ENCODE peak calls at places on chromosomes 2 and 18, in nine cellular contexts. One of them, this sample, is unnamed.

GRCh38 chr2:64344999-64345576 is 108.9 kb upstream of the LGALSL start:
- DNase-seq in NB4: no peak
- DNase-seq in esophagus squamous epithelium: no peak
- DNase-seq in ovary: no peak
- DNase-seq in K562: no peak
- DNase-seq in stomach: no peak
- DNase-seq in vagina: peak
- DNase-seq in HepG2: no peak
- DNase-seq in heart left ventricle: no peak
- DNase-seq in this sample: no peak

GRCh38 chr2:227106845-227107759 is 56.9 kb downstream of the COL4A4 start:
- DNase-seq in NB4: peak
- DNase-seq in esophagus squamous epithelium: no peak
- DNase-seq in ovary: no peak
- DNase-seq in K562: no peak
- DNase-seq in stomach: peak
- DNase-seq in vagina: no peak
- DNase-seq in HepG2: peak
- DNase-seq in heart left ventricle: no peak
- DNase-seq in this sample: peak

GRCh38 chr2:205947621-205948495 is 138.1 kb downstream of the INO80D start:
- DNase-seq in NB4: peak
- DNase-seq in esophagus squamous epithelium: no peak
- DNase-seq in ovary: peak
- DNase-seq in K562: peak
- DNase-seq in stomach: peak
- DNase-seq in vagina: no peak
- DNase-seq in HepG2: peak
- DNase-seq in heart left ventricle: peak
- DNase-seq in this sample: peak

GRCh38 chr2:174673876-174674275 is 76.3 kb upstream of the WIPF1 start:
- DNase-seq in NB4: no peak
- DNase-seq in esophagus squamous epithelium: no peak
- DNase-seq in ovary: no peak
- DNase-seq in K562: no peak
- DNase-seq in stomach: no peak
- DNase-seq in vagina: no peak
- DNase-seq in HepG2: no peak
- DNase-seq in heart left ventricle: no peak
- DNase-seq in this sample: no peak

GRCh38 chr2:27263287-27264252 is 723 bp upstream of the SLC30A3 start:
- DNase-seq in NB4: no peak
- DNase-seq in esophagus squamous epithelium: no peak
- DNase-seq in ovary: no peak
- DNase-seq in K562: no peak
- DNase-seq in stomach: no peak
- DNase-seq in vagina: no peak
- DNase-seq in HepG2: no peak
- DNase-seq in heart left ventricle: no peak
- DNase-seq in this sample: no peak

GRCh38 chr2:173187911-173188788 is 112.5 kb downstream of the MAP3K20 start:
- DNase-seq in NB4: no peak
- DNase-seq in esophagus squamous epithelium: no peak
- DNase-seq in ovary: no peak
- DNase-seq in K562: no peak
- DNase-seq in stomach: no peak
- DNase-seq in vagina: no peak
- DNase-seq in HepG2: no peak
- DNase-seq in heart left ventricle: peak
- DNase-seq in this sample: no peak

GRCh38 chr2:118980573-118980972 is 38.6 kb downstream of the MARCO start:
- DNase-seq in NB4: no peak
- DNase-seq in esophagus squamous epithelium: no peak
- DNase-seq in ovary: no peak
- DNase-seq in K562: no peak
- DNase-seq in stomach: no peak
- DNase-seq in vagina: peak
- DNase-seq in HepG2: no peak
- DNase-seq in heart left ventricle: no peak
- DNase-seq in this sample: no peak

GRCh38 chr2:121052023-121052422 is 233.0 kb downstream of the TFCP2L1 start:
- DNase-seq in NB4: peak
- DNase-seq in esophagus squamous epithelium: no peak
- DNase-seq in ovary: no peak
- DNase-seq in K562: no peak
- DNase-seq in stomach: peak
- DNase-seq in vagina: no peak
- DNase-seq in HepG2: peak
- DNase-seq in heart left ventricle: no peak
- DNase-seq in this sample: no peak

GRCh38 chr2:127913808-127914457 is 28.2 kb upstream of the AMMECR1L start:
- DNase-seq in NB4: no peak
- DNase-seq in esophagus squamous epithelium: no peak
- DNase-seq in ovary: no peak
- DNase-seq in K562: no peak
- DNase-seq in stomach: no peak
- DNase-seq in vagina: no peak
- DNase-seq in HepG2: no peak
- DNase-seq in heart left ventricle: no peak
- DNase-seq in this sample: no peak

GRCh38 chr2:66866331-66867037 is 431.6 kb downstream of the MEIS1 start:
- DNase-seq in NB4: no peak
- DNase-seq in esophagus squamous epithelium: no peak
- DNase-seq in ovary: no peak
- DNase-seq in K562: no peak
- DNase-seq in stomach: no peak
- DNase-seq in vagina: no peak
- DNase-seq in HepG2: no peak
- DNase-seq in heart left ventricle: no peak
- DNase-seq in this sample: no peak

GRCh38 chr2:74833418-74834233 is at the start of gene HK2:
- DNase-seq in NB4: peak
- DNase-seq in esophagus squamous epithelium: no peak
- DNase-seq in ovary: peak
- DNase-seq in K562: peak
- DNase-seq in stomach: peak
- DNase-seq in vagina: no peak
- DNase-seq in HepG2: peak
- DNase-seq in heart left ventricle: peak
- DNase-seq in this sample: peak
- TF ChIP-seq POLR2A in NB4: peak
- TF ChIP-seq POLR2A in esophagus squamous epithelium: no peak
- TF ChIP-seq POLR2A in ovary: peak
- TF ChIP-seq POLR2A in K562: peak
- TF ChIP-seq POLR2A in stomach: peak
- TF ChIP-seq POLR2A in vagina: no peak
- TF ChIP-seq POLR2A in HepG2: peak
- TF ChIP-seq POLR2A in heart left ventricle: peak
- TF ChIP-seq POLR2A in this sample: no peak

GRCh38 chr18:24112464-24112863 is 26.4 kb upstream of the CABYR start:
- DNase-seq in NB4: no peak
- DNase-seq in esophagus squamous epithelium: no peak
- DNase-seq in ovary: no peak
- DNase-seq in K562: no peak
- DNase-seq in stomach: no peak
- DNase-seq in vagina: no peak
- DNase-seq in HepG2: no peak
- DNase-seq in heart left ventricle: no peak
- DNase-seq in this sample: no peak

GRCh38 chr18:24111936-24112335 is 26.9 kb upstream of the CABYR start:
- DNase-seq in NB4: no peak
- DNase-seq in esophagus squamous epithelium: no peak
- DNase-seq in ovary: no peak
- DNase-seq in K562: no peak
- DNase-seq in stomach: no peak
- DNase-seq in vagina: no peak
- DNase-seq in HepG2: no peak
- DNase-seq in heart left ventricle: no peak
- DNase-seq in this sample: no peak

GRCh38 chr18:24112874-24113615 is 25.8 kb upstream of the CABYR start:
- DNase-seq in NB4: no peak
- DNase-seq in esophagus squamous epithelium: no peak
- DNase-seq in ovary: no peak
- DNase-seq in K562: no peak
- DNase-seq in stomach: no peak
- DNase-seq in vagina: no peak
- DNase-seq in HepG2: peak
- DNase-seq in heart left ventricle: no peak
- DNase-seq in this sample: peak

GRCh38 chr18:24115628-24116027 is 23.2 kb upstream of the CABYR start:
- DNase-seq in NB4: peak
- DNase-seq in esophagus squamous epithelium: no peak
- DNase-seq in ovary: no peak
- DNase-seq in K562: no peak
- DNase-seq in stomach: no peak
- DNase-seq in vagina: no peak
- DNase-seq in HepG2: no peak
- DNase-seq in heart left ventricle: no peak
- DNase-seq in this sample: no peak

DNA sequence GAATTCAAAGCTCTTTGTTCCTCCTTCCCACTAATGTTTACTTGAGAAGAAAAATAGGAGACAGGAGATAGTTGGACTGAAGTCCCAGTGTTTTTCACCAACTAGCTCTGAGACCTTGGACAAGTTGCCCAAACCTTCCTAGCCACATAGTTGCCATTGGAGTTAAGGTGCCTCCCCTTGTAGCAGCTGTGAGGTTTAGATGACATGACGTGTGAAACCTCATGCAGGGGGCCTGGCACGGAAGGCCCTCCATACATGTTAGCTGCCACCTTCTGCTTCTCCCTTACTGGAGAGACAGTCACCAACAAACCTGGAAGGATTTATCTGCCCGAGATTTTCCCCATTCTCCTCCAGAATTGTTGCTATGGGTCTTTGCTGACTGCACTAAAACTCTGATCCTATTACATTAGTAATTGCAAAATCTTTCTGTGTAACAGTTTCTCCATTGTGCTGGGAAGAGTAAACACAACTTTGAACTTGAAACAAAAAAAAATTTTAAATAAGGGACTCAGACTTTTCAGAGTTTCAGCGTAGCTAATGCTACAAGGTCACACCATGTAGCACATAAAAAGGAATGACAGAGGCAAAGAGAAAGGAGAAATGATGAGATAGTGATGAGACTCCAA is 23.8 kb upstream of the CABYR start:
- DNase-seq in NB4: no peak
- DNase-seq in esophagus squamous epithelium: no peak
- DNase-seq in ovary: no peak
- DNase-seq in K562: no peak
- DNase-seq in stomach: no peak
- DNase-seq in vagina: no peak
- DNase-seq in HepG2: peak
- DNase-seq in heart left ventricle: no peak
- DNase-seq in this sample: no peak
- TF ChIP-seq POLR2A in NB4: no peak
- TF ChIP-seq POLR2A in esophagus squamous epithelium: no peak
- TF ChIP-seq POLR2A in ovary: no peak
- TF ChIP-seq POLR2A in K562: no peak
- TF ChIP-seq POLR2A in stomach: no peak
- TF ChIP-seq POLR2A in vagina: no peak
- TF ChIP-seq POLR2A in HepG2: no peak
- TF ChIP-seq POLR2A in heart left ventricle: no peak
- TF ChIP-seq POLR2A in this sample: no peak

DNA sequence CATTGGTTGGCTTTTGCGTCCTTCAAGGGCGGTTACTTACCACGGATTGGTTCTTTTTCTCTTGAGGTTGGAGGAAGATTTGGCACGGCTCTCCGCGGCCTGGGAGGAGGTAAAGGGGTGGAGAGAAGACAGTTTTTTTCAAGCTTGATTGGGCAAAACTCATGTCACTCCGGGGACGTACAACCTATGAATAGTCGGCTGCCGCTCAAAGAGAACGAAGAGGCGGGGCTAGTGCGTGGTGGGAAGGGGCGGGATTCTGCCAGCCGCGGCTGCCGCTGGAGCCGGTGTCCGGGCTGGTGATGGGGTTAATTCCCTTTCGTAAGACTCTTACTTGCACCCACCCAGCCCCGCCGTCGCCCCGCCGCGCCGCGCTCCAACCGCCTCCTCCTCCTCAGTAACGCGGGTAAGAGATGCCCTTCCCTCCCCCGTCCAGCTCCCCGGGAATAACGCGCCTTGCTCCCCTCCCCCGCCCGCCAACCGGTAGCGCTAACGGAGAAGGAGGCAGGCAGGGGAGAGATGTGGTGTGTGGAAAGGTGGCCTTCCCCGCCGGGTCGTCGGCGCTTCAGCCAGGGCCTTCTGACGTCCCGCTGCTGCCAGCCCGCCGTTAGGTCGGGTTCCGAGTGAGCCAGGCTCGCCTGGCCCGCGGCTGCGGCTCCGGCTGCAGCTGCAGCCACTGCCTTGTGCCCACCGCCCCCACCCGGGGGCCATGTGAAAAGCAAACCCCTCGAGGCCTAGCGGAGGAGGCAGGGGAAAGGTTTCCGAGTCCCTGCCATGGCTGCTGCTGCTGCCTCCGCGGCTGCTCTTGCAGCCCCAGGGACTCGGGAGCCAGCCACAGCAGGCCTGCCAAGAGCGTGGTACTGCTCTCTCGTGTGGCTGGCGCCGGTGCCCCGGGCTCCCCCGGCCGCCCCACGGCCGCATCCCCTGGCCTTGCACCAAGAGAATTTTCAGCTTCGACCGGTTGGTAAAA is at the start of gene R3HDM1:
- DNase-seq in NB4: peak
- DNase-seq in esophagus squamous epithelium: peak
- DNase-seq in ovary: peak
- DNase-seq in K562: peak
- DNase-seq in stomach: peak
- DNase-seq in vagina: peak
- DNase-seq in HepG2: peak
- DNase-seq in heart left ventricle: peak
- DNase-seq in this sample: peak
- TF ChIP-seq POLR2A in NB4: peak
- TF ChIP-seq POLR2A in esophagus squamous epithelium: no peak
- TF ChIP-seq POLR2A in ovary: no peak
- TF ChIP-seq POLR2A in K562: peak
- TF ChIP-seq POLR2A in stomach: no peak
- TF ChIP-seq POLR2A in vagina: no peak
- TF ChIP-seq POLR2A in HepG2: peak
- TF ChIP-seq POLR2A in heart left ventricle: peak
- TF ChIP-seq POLR2A in this sample: peak

DNA sequence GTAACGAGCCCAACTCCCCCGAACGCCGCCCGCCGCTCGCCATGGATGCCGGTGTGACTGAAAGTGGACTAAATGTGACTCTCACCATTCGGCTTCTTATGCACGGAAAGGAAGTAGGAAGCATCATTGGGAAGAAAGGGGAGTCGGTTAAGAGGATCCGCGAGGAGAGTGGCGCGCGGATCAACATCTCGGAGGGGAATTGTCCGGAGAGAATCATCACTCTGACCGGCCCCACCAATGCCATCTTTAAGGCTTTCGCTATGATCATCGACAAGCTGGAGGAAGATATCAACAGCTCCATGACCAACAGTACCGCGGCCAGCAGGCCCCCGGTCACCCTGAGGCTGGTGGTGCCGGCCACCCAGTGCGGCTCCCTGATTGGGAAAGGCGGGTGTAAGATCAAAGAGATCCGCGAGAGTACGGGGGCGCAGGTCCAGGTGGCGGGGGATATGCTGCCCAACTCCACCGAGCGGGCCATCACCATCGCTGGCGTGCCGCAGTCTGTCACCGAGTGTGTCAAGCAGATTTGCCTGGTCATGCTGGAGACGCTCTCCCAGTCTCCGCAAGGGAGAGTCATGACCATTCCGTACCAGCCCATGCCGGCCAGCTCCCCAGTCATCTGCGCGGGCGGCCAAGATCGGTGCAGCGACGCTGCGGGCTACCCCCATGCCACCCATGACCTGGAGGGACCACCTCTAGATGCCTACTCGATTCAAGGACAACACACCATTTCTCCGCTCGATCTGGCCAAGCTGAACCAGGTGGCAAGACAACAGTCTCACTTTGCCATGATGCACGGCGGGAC is 628 bp downstream of the PCBP1 start:
- DNase-seq in NB4: peak
- DNase-seq in esophagus squamous epithelium: no peak
- DNase-seq in ovary: peak
- DNase-seq in K562: peak
- DNase-seq in stomach: peak
- DNase-seq in vagina: no peak
- DNase-seq in HepG2: peak
- DNase-seq in heart left ventricle: peak
- DNase-seq in this sample: no peak
- TF ChIP-seq POLR2A in NB4: no peak
- TF ChIP-seq POLR2A in esophagus squamous epithelium: no peak
- TF ChIP-seq POLR2A in ovary: no peak
- TF ChIP-seq POLR2A in K562: peak
- TF ChIP-seq POLR2A in stomach: no peak
- TF ChIP-seq POLR2A in vagina: no peak
- TF ChIP-seq POLR2A in HepG2: peak
- TF ChIP-seq POLR2A in heart left ventricle: peak
- TF ChIP-seq POLR2A in this sample: peak